ENCODE peak calls at places on chromosomes 5 and 9, in nine cellular contexts. K, O, L, T, G, P, V, Q and C are unnamed samples.

GRCh38 chr5:137760294-137761019 is 6.3 kb upstream of the HNRNPA0 start:
- DNase-seq in Q (no peak), P (peak; percentile 8), L (no peak), T (no peak), V (no peak), K (no peak), O (no peak), G (no peak), C (peak; percentile 7)

GRCh38 chr9:35313911-35314310 is 152.1 kb downstream of the UNC13B start:
- DNase-seq in K (no peak), P (peak; percentile 25), L (no peak), G (peak; percentile 50), V (peak; percentile 29), O (no peak), T (peak; percentile 61), Q (peak; percentile 87), C (peak; percentile 30)

GRCh38 chr5:7208911-7209310 is 187.0 kb upstream of the ADCY2 start:
- DNase-seq in V (no peak), K (no peak), L (no peak), T (no peak), G (no peak), Q (no peak), O (no peak), P (no peak), C (no peak)

GRCh38 chr9:125295642-125296041 is 34.0 kb downstream of the GAPVD1 start:
- DNase-seq in L (no peak), Q (no peak), G (no peak), K (no peak), O (no peak), V (no peak), T (no peak), P (no peak), C (no peak)

GRCh38 chr5:6752236-6752635 is 39.0 kb downstream of the TENT4A start:
- DNase-seq in P (no peak), V (no peak), Q (no peak), K (no peak), L (no peak), O (no peak), G (no peak), T (no peak), C (no peak)

GRCh38 chr9:114696814-114697544 is 15.0 kb upstream of the TEX48 start:
- DNase-seq in O (no peak), P (no peak), T (peak; percentile 42), L (peak; percentile 35), Q (peak; percentile 58), G (no peak), V (no peak), K (peak; percentile 55), C (no peak)

GRCh38 chr5:126195410-126196100 is 227.7 kb upstream of the GRAMD2B start:
- DNase-seq in L (no peak), T (no peak), G (no peak), O (no peak), K (no peak), P (no peak), V (no peak), Q (peak; percentile 8), C (no peak)

GRCh38 chr5:32109236-32109635 is 64.9 kb downstream of the GOLPH3 start:
- DNase-seq in G (peak; percentile 42), V (no peak), P (peak; percentile 77), O (no peak), T (peak; percentile 74), Q (peak; percentile 8), K (no peak), L (no peak), C (peak; percentile 29)

GRCh38 chr5:111680737-111681413 is 76.1 kb downstream of the NREP start:
- DNase-seq in Q (peak; percentile 94), O (no peak), G (peak; percentile 96), K (no peak), T (peak; percentile 79), P (peak; percentile 97), L (no peak), V (peak; percentile 96), C (peak; percentile 99)

GRCh38 chr5:20554001-20554400 is 566.0 kb upstream of the CDH18 start:
- DNase-seq in P (no peak), G (no peak), T (no peak), O (no peak), K (no peak), Q (peak; percentile 64), V (no peak), L (no peak), C (no peak)

GRCh38 chr5:102857090-102857818 is 102.1 kb downstream of the PAM start:
- DNase-seq in L (no peak), O (no peak), P (no peak), T (peak; percentile 51), G (peak; percentile 68), K (no peak), V (no peak), Q (no peak), C (peak; percentile 81)

GRCh38 chr9:130954317-130954716 is 15.3 kb upstream of the FIBCD1 start:
- DNase-seq in T (no peak), O (no peak), K (no peak), Q (no peak), P (no peak), G (no peak), L (no peak), V (no peak), C (no peak)

GRCh38 chr9:135066291-135066690 is 21.2 kb upstream of the OLFM1 start:
- DNase-seq in T (no peak), O (no peak), V (no peak), P (no peak), K (no peak), L (no peak), Q (no peak), G (no peak), C (no peak)

GRCh38 chr9:8351431-8351830 is 551.9 kb upstream of the DMAC1 start:
- DNase-seq in Q (no peak), T (no peak), O (no peak), K (no peak), V (no peak), P (no peak), G (no peak), L (no peak), C (no peak)

GRCh38 chr5:120082316-120083068 is 381.6 kb upstream of the PRR16 start:
- DNase-seq in T (no peak), V (no peak), Q (no peak), G (no peak), K (no peak), L (no peak), P (peak; percentile 8), O (no peak), C (no peak)

GRCh38 chr9:13088734-13089427 is 190.6 kb downstream of the MPDZ start:
- DNase-seq in K (no peak), O (no peak), G (peak; percentile 35), Q (peak; percentile 47), L (no peak), T (peak; percentile 85), V (peak; percentile 52), P (peak; percentile 60), C (peak; percentile 54)